ENCODE peak calls at places on chromosomes 7 and 10, in four cellular contexts. One of them, this sample, is unnamed.

GRCh38 chr7:47125529-47125928 is 456.4 kb downstream of the TNS3 start:
- DNase-seq in heart left ventricle: no peak
- DNase-seq in cardiac fibroblast: no peak
- DNase-seq in astrocyte of the spinal cord: no peak
- DNase-seq in this sample: no peak

GRCh38 chr10:88491314-88491713 is 91.8 kb downstream of the RNLS start:
- DNase-seq in heart left ventricle: no peak
- DNase-seq in cardiac fibroblast: no peak
- DNase-seq in astrocyte of the spinal cord: no peak
- DNase-seq in this sample: no peak

GRCh38 chr7:134447383-134447782 is 11.5 kb downstream of the AKR1B1 start:
- DNase-seq in heart left ventricle: no peak
- DNase-seq in cardiac fibroblast: no peak
- DNase-seq in astrocyte of the spinal cord: no peak
- DNase-seq in this sample: no peak

GRCh38 chr10:131816941-131817700 is 83.7 kb upstream of the PPP2R2D start:
- DNase-seq in heart left ventricle: no peak
- DNase-seq in cardiac fibroblast: no peak
- DNase-seq in astrocyte of the spinal cord: no peak
- DNase-seq in this sample: no peak

GRCh38 chr10:74244097-74244685 is 93.2 kb downstream of the ADK start:
- DNase-seq in heart left ventricle: no peak
- DNase-seq in cardiac fibroblast: peak; percentile 76
- DNase-seq in astrocyte of the spinal cord: peak; percentile 74
- DNase-seq in this sample: peak; percentile 84

GRCh38 chr10:108360187-108360586 is 1195.7 kb upstream of the SORCS1 start:
- DNase-seq in heart left ventricle: no peak
- DNase-seq in cardiac fibroblast: no peak
- DNase-seq in astrocyte of the spinal cord: peak; percentile 55
- DNase-seq in this sample: peak; percentile 17

GRCh38 chr7:123635551-123636359 is 19.9 kb upstream of the LMOD2 start:
- DNase-seq in heart left ventricle: no peak
- DNase-seq in cardiac fibroblast: peak; percentile 76
- DNase-seq in astrocyte of the spinal cord: peak; percentile 55
- DNase-seq in this sample: peak; percentile 76

GRCh38 chr7:8109196-8110022 is 140.8 kb downstream of the GLCCI1 start:
- DNase-seq in heart left ventricle: no peak
- DNase-seq in cardiac fibroblast: peak; percentile 17
- DNase-seq in astrocyte of the spinal cord: peak; percentile 66
- DNase-seq in this sample: peak; percentile 84

GRCh38 chr7:54811925-54812264 is 52.9 kb upstream of the SEC61G start:
- DNase-seq in heart left ventricle: peak; percentile 29
- DNase-seq in cardiac fibroblast: peak; percentile 53
- DNase-seq in astrocyte of the spinal cord: peak; percentile 91
- DNase-seq in this sample: peak; percentile 79

GRCh38 chr10:114278884-114279191 is 39.8 kb downstream of the VWA2 start:
- DNase-seq in heart left ventricle: no peak
- DNase-seq in cardiac fibroblast: no peak
- DNase-seq in astrocyte of the spinal cord: no peak
- DNase-seq in this sample: no peak

GRCh38 chr7:128114806-128115205 is 83.6 kb upstream of the LRRC4 start:
- DNase-seq in heart left ventricle: no peak
- DNase-seq in cardiac fibroblast: no peak
- DNase-seq in astrocyte of the spinal cord: no peak
- DNase-seq in this sample: no peak

GRCh38 chr7:85185355-85186082 is 1.3 kb downstream of the SEMA3D start:
- DNase-seq in heart left ventricle: peak; percentile 51
- DNase-seq in cardiac fibroblast: peak; percentile 72
- DNase-seq in astrocyte of the spinal cord: peak; percentile 71
- DNase-seq in this sample: peak; percentile 82

GRCh38 chr7:17368856-17369520 is 70.5 kb downstream of the AHR start:
- DNase-seq in heart left ventricle: no peak
- DNase-seq in cardiac fibroblast: no peak
- DNase-seq in astrocyte of the spinal cord: no peak
- DNase-seq in this sample: no peak

GRCh38 chr10:84429926-84430520 is 101.6 kb downstream of the CCSER2 start:
- DNase-seq in heart left ventricle: peak; percentile 39
- DNase-seq in cardiac fibroblast: peak; percentile 61
- DNase-seq in astrocyte of the spinal cord: peak; percentile 43
- DNase-seq in this sample: peak; percentile 57

GRCh38 chr7:138167222-138167621 is 91.0 kb downstream of the AKR1D1 start:
- DNase-seq in heart left ventricle: no peak
- DNase-seq in cardiac fibroblast: peak; percentile 10
- DNase-seq in astrocyte of the spinal cord: no peak
- DNase-seq in this sample: no peak
- H3K4me3 ChIP-seq in heart left ventricle: no peak overlapping the region
- H3K4me3 ChIP-seq in cardiac fibroblast: no peak overlapping the region
- H3K4me3 ChIP-seq in astrocyte of the spinal cord: no peak overlapping the region
- H3K4me3 ChIP-seq in this sample: no peak overlapping the region

DNA sequence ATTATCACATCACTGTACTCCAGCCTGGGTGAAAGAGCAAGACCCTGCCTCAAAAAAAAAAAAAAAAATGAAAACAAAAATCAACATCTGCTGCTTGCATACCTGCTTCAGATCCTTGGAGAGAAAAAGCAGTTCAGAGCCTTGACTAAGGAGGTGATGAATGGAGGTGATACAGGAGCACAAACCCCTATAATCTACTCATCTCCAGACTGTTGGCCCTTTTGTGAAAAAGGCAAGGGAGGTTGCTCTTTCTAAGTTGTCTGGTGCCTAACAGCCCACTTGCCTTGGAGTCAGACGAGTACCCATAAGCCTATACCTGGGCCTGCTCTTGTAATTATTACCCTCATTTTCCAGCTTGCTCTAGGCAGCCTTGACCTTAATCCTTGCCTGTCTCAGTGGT is 1.4 kb downstream of the SFXN2 start:
- DNase-seq in heart left ventricle: no peak
- DNase-seq in cardiac fibroblast: no peak
- DNase-seq in astrocyte of the spinal cord: no peak
- DNase-seq in this sample: no peak
- H3K4me3 ChIP-seq in heart left ventricle: no peak overlapping the region
- H3K4me3 ChIP-seq in cardiac fibroblast: no peak overlapping the region
- H3K4me3 ChIP-seq in astrocyte of the spinal cord: no peak overlapping the region
- H3K4me3 ChIP-seq in this sample: no peak overlapping the region

GRCh38 chr10:132946806-132947530 is 4.6 kb upstream of the CFAP46 start:
- DNase-seq in heart left ventricle: no peak
- DNase-seq in cardiac fibroblast: no peak
- DNase-seq in astrocyte of the spinal cord: no peak
- DNase-seq in this sample: no peak
- H3K4me3 ChIP-seq in heart left ventricle: no peak overlapping the region
- H3K4me3 ChIP-seq in cardiac fibroblast: no peak overlapping the region
- H3K4me3 ChIP-seq in astrocyte of the spinal cord: no peak overlapping the region
- H3K4me3 ChIP-seq in this sample: no peak overlapping the region

GRCh38 chr10:102853944-102854694 is at the start of gene BORCS7:
- DNase-seq in heart left ventricle: peak; percentile 93
- DNase-seq in cardiac fibroblast: peak; percentile 98
- DNase-seq in astrocyte of the spinal cord: peak; percentile 97
- DNase-seq in this sample: peak; percentile 98
- H3K4me3 ChIP-seq in heart left ventricle: peak within 1 kb of the TSS; percentile 66
- H3K4me3 ChIP-seq in cardiac fibroblast: peak within 1 kb of the TSS; percentile 63
- H3K4me3 ChIP-seq in astrocyte of the spinal cord: peak within 1 kb of the TSS; percentile 93
- H3K4me3 ChIP-seq in this sample: peak within 1 kb of the TSS; percentile 92